ENCODE peak calls at places on chromosomes 7 and 10, in ten cellular contexts. S is psoas muscle, K is esophagus squamous epithelium, P is AG09319, V is GM20000, J is SK-N-SH, Q is IMR-90, D is BE2C, U is astrocyte of the cerebellum, A is heart left ventricle. M is an unnamed sample.

GRCh38 chr7:121123028-121123427 is 134.5 kb downstream of the CPED1 start:
- DNase-seq in S (no peak), K (no peak), P (no peak), V (no peak), J (no peak), Q (peak), D (no peak), U (no peak), A (no peak), M (no peak)

GRCh38 chr10:17851611-17852010 is 42.5 kb downstream of the MRC1 start:
- DNase-seq in S (peak), K (no peak), P (no peak), V (no peak), J (no peak), Q (no peak), D (peak), U (no peak), A (peak), M (no peak)

GRCh38 chr10:86871563-86872183 is 85.7 kb downstream of the MMRN2 start:
- DNase-seq in S (no peak), K (no peak), P (no peak), V (no peak), J (no peak), Q (peak), D (no peak), U (no peak), A (no peak), M (no peak)

GRCh38 chr7:20219446-20220292 is 2.5 kb upstream of the MACC1 start:
- DNase-seq in S (peak), K (peak), P (no peak), V (peak), J (no peak), Q (peak), D (peak), U (peak), A (peak), M (no peak)

GRCh38 chr7:112800486-112800885 is 10.3 kb upstream of the TMEM168 start:
- DNase-seq in S (no peak), K (no peak), P (no peak), V (no peak), J (no peak), Q (no peak), D (no peak), U (no peak), A (no peak), M (no peak)

GRCh38 chr10:59134302-59134701 is 42.1 kb upstream of the PHYHIPL start:
- DNase-seq in S (no peak), K (no peak), P (no peak), V (no peak), J (no peak), Q (no peak), D (no peak), U (no peak), A (no peak), M (no peak)

GRCh38 chr7:70890147-70890969 is 241.6 kb upstream of the GALNT17 start:
- DNase-seq in S (no peak), K (no peak), P (no peak), V (no peak), J (no peak), Q (no peak), D (no peak), U (no peak), A (no peak), M (no peak)

GRCh38 chr10:13056461-13057077 is 43.4 kb upstream of the OPTN start:
- DNase-seq in S (no peak), K (no peak), P (no peak), V (no peak), J (peak), Q (peak), D (peak), U (no peak), A (no peak), M (no peak)

GRCh38 chr10:95260397-95260881 is 30.4 kb downstream of the PDLIM1 start:
- DNase-seq in S (no peak), K (no peak), P (no peak), V (no peak), J (no peak), Q (peak), D (no peak), U (peak), A (no peak), M (peak)

GRCh38 chr7:121301441-121302213 is 27.2 kb upstream of the WNT16 start:
- DNase-seq in S (no peak), K (no peak), P (no peak), V (no peak), J (no peak), Q (peak), D (no peak), U (no peak), A (no peak), M (no peak)

GRCh38 chr7:113404245-113404644 is 285.9 kb upstream of the SMIM30 start:
- DNase-seq in S (no peak), K (no peak), P (no peak), V (peak), J (peak), Q (no peak), D (no peak), U (no peak), A (no peak), M (no peak)

GRCh38 chr7:150586778-150587152 is 19.6 kb downstream of the GIMAP4 start:
- DNase-seq in S (no peak), K (no peak), P (no peak), V (no peak), J (no peak), Q (no peak), D (no peak), U (no peak), A (no peak), M (no peak)

GRCh38 chr10:103709341-103709920 is 145.9 kb downstream of the SH3PXD2A start:
- DNase-seq in S (no peak), K (no peak), P (peak), V (no peak), J (no peak), Q (peak), D (no peak), U (no peak), A (no peak), M (no peak)

GRCh38 chr7:143416565-143417149 is 8.0 kb upstream of the EPHA1 start:
- DNase-seq in S (no peak), K (no peak), P (no peak), V (peak), J (peak), Q (peak), D (no peak), U (peak), A (no peak), M (peak)
- TF ChIP-seq CTCF in S (peak), K (peak), P (peak), V (peak), J (peak), Q (peak), D (peak), U (peak), A (peak), M (peak)

GRCh38 chr7:131173148-131173890 is 154.4 kb upstream of the MKLN1 start:
- DNase-seq in S (no peak), K (no peak), P (no peak), V (no peak), J (no peak), Q (peak), D (no peak), U (no peak), A (no peak), M (no peak)
- TF ChIP-seq CTCF in S (no peak), K (no peak), P (no peak), V (no peak), J (no peak), Q (no peak), D (no peak), U (no peak), A (no peak), M (no peak)

DNA sequence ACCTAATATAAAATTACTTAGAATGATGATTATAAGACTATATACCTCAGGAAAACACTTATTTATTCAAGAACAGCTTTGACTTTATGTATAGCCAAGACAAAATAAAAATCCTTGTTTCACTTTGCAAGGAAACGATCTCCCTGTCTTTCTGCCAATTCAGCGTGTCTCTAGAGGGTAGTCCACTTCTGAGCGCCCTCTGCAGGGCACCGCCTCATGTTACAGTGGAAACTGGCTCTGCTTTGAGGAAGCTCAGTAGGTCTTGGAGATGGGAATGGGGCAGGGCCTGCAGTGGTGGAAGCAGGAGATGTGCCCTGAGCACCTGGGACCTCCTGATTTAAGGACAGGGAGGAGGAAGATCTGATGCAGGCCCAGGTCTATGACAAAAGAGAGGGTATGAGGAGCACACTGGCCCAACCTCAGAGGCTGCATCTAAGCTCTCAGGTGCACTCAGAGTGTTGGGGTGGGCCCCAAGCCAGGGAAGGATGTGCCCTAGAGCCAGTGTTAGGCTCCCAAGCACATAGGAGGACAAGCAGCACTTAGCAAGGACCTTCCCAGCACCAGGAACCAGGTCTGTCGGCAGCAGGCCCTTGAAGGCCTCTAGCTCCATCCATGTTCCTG is 481.0 kb downstream of the TNS3 start:
- DNase-seq in S (no peak), K (no peak), P (peak), V (no peak), J (peak), Q (peak), D (peak), U (peak), A (no peak), M (no peak)
- TF ChIP-seq CTCF in S (no peak), K (peak), P (peak), V (peak), J (peak), Q (peak), D (peak), U (peak), A (peak), M (peak)

GRCh38 chr10:31322647-31323046 is 3.6 kb downstream of the ZEB1 start:
- DNase-seq in S (no peak), K (no peak), P (no peak), V (peak), J (peak), Q (peak), D (no peak), U (no peak), A (no peak), M (peak)
- TF ChIP-seq CTCF in S (peak), K (peak), P (peak), V (no peak), J (peak), Q (no peak), D (peak), U (peak), A (peak), M (peak)

GRCh38 chr7:157488966-157489365 is 152.2 kb downstream of the DNAJB6 start:
- DNase-seq in S (no peak), K (no peak), P (no peak), V (no peak), J (no peak), Q (no peak), D (no peak), U (no peak), A (no peak), M (no peak)
- TF ChIP-seq CTCF in S (no peak), K (no peak), P (no peak), V (no peak), J (no peak), Q (no peak), D (no peak), U (no peak), A (no peak), M (no peak)

DNA sequence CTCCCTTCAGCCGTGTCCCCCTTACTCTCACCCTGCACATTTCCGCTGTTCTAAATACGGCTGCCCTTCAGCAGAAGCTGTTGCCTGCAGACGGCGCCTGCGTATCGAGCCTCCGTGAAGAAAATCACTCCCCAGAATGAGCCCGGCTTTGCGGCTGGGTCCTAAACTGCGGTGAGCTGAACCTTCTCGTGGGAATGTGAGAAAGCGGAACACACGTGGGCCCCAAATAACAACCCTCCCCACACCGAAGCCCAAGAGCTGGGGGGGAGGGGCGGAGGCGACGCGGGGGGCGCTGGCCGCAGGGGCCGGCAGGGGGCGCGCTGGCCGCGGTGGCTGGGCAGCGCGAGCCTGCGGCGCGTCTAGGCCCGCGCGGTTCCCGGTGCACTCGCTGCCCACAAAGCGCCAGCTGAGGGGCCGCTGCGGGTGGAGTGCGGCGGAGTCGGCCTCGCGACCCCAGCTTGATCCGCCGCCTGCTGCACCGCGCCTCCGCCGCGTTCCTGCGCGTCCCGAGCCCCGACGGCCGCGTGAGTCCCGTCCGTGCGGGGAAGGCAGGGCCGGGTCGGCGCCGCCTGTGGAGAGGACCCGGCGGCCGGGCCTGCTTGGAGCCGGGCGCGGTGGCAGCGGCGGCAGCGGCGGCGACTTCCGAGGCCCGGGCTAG is at the start of gene ZNF398:
- DNase-seq in S (peak), K (peak), P (peak), V (peak), J (peak), Q (peak), D (peak), U (peak), A (peak), M (peak)
- TF ChIP-seq CTCF in S (peak), K (peak), P (peak), V (peak), J (peak), Q (peak), D (peak), U (peak), A (peak), M (peak)

GRCh38 chr10:126160571-126160970 is 227.7 kb downstream of the ADAM12 start:
- DNase-seq in S (no peak), K (no peak), P (no peak), V (no peak), J (no peak), Q (no peak), D (no peak), U (no peak), A (no peak), M (no peak)

GRCh38 chr10:126158537-126158936 is 229.7 kb downstream of the ADAM12 start:
- DNase-seq in S (no peak), K (no peak), P (no peak), V (no peak), J (no peak), Q (no peak), D (no peak), U (no peak), A (no peak), M (no peak)

GRCh38 chr10:126158090-126158489 is 230.2 kb downstream of the ADAM12 start:
- DNase-seq in S (no peak), K (no peak), P (no peak), V (no peak), J (no peak), Q (no peak), D (no peak), U (no peak), A (no peak), M (no peak)

GRCh38 chr10:126161691-126162090 is 226.6 kb downstream of the ADAM12 start:
- DNase-seq in S (no peak), K (no peak), P (no peak), V (no peak), J (no peak), Q (no peak), D (no peak), U (no peak), A (no peak), M (no peak)

DNA sequence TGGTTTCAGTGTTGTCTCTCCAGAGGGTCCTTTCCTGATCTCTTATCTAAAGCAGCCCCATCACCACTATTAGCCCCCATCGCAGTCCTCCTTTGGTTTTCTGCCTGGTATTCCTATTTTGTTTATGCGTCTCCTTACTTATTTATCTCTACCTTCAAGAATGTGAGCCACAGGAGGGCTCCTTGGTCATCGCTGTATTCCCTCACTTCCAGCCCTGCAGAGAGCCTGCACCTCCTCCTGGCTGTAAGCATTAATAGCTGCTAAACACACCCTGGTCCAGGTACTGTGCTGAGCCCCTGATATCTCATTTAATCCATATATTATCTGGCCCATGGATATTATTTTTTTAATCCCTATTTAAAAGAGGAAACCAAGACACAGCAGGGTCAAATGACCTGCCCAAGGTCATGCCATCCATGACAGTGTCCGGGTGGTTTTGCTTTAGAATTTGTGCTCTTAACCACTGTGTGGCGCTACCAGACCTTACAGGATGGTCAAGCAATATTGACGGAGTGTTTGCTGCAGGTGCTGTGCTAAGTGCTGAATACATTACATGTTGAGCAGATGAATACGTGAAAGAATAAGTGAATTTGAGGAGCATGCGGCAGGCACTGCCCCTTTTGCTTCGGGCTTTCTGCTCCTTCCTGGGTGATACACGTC is 227.2 kb downstream of the ADAM12 start:
- DNase-seq in S (no peak), K (no peak), P (no peak), V (no peak), J (no peak), Q (peak), D (no peak), U (no peak), A (no peak), M (no peak)
- TF ChIP-seq CTCF in S (no peak), K (peak), P (no peak), V (no peak), J (peak), Q (peak), D (peak), U (peak), A (no peak), M (no peak)

M was measured in GM13977.